ENCODE peak calls at places on chromosomes 16 and 17, in five cellular contexts. G, I, W, Y and N are unnamed samples.

GRCh38 chr16:72865258-72865657 is 182.7 kb downstream of the ZFHX3 start:
- DNase-seq in I (no peak), Y (no peak), W (no peak), G (no peak), N (no peak)

GRCh38 chr16:50842589-50842988 is 100.7 kb downstream of the CYLD start:
- DNase-seq in Y (no peak), G (no peak), I (no peak), W (no peak), N (no peak)

GRCh38 chr17:80247561-80247960 is 13.1 kb upstream of the RNF213 start:
- DNase-seq in I (no peak), Y (no peak), G (no peak), W (no peak), N (no peak)

GRCh38 chr16:3576211-3576610 is 992 bp downstream of the NLRC3 start:
- DNase-seq in I (no peak), G (no peak), Y (no peak), W (no peak), N (no peak)

GRCh38 chr17:3012926-3013581 is 50.4 kb downstream of the OR1D5 start:
- DNase-seq in Y (peak), W (peak), G (peak), I (peak), N (peak)

GRCh38 chr16:30923554-30924085 is at the start of gene FBXL19:
- DNase-seq in Y (no peak), G (no peak), I (no peak), W (no peak), N (no peak)

GRCh38 chr17:31830971-31831755 is 27.9 kb downstream of the COPRS start:
- DNase-seq in Y (no peak), I (peak), G (no peak), W (no peak), N (no peak)

GRCh38 chr16:28297308-28297707 is 5.0 kb downstream of the SBK1 start:
- DNase-seq in I (no peak), W (no peak), Y (no peak), G (no peak), N (no peak)

GRCh38 chr16:81778861-81779539 is at the start of gene PLCG2:
- DNase-seq in I (peak), Y (peak), G (peak), W (peak), N (no peak)